ENCODE peak calls at places on chromosomes 3 and 15, in four cellular contexts. H is hippocampal formation; M is stimulated activated CD4-positive, alpha-beta T cell treated with anti-CD3 and anti-CD28 coated beads, Interleukin-1b, Interleukin-23, amount 100 ng/mL, for 1 hour; T is H4. N is an unnamed sample.

GRCh38 chr3:40464339-40465110 is 7.4 kb downstream of the RPL14 start:
- DNase-seq in T (no peak), H (no peak), M (no peak), N (no peak)

GRCh38 chr3:71088019-71088711 is 495.4 kb downstream of the FOXP1 start:
- DNase-seq in H (no peak), T (no peak), M (no peak), N (no peak)

GRCh38 chr3:195083659-195084058 is 187.3 kb downstream of the XXYLT1 start:
- DNase-seq in T (no peak), M (no peak), H (no peak), N (no peak)

GRCh38 chr15:95227235-95227634 is 995.9 kb downstream of the MCTP2 start:
- DNase-seq in M (no peak), H (no peak), T (no peak), N (no peak)

GRCh38 chr3:38834110-38834509 is 18.1 kb upstream of the SCN10A start:
- DNase-seq in T (peak; percentile 72), M (no peak), H (no peak), N (no peak)

GRCh38 chr15:93219859-93220258 is 130.8 kb upstream of the RGMA start:
- DNase-seq in M (no peak), H (no peak), T (no peak), N (no peak)

GRCh38 chr3:139522421-139522820 is 17.1 kb downstream of the RBP1 start:
- DNase-seq in T (no peak), M (no peak), H (no peak), N (no peak)

GRCh38 chr3:169940486-169941181 is 26.0 kb upstream of the SEC62 start:
- DNase-seq in M (no peak), H (no peak), T (no peak), N (no peak)

GRCh38 chr3:113241292-113242033 is 30.1 kb downstream of the BOC start:
- DNase-seq in T (peak; percentile 44), M (no peak), H (no peak), N (peak; percentile 90)

GRCh38 chr3:154842546-154842945 is 237.6 kb upstream of the MME start:
- DNase-seq in H (no peak), M (no peak), T (no peak), N (no peak)

GRCh38 chr3:72288955-72289707 is 504.2 kb upstream of the PROK2 start:
- DNase-seq in M (no peak), H (peak; percentile 85), T (peak; percentile 66), N (peak; percentile 84)

N was measured in retina.